ENCODE peak calls at places on chromosome 5, in five cellular contexts. One of them, this sample, is unnamed.

GRCh38 chr5:96809898-96810297 is 2.2 kb upstream of the ERAP1 start:
- DNase-seq in AG04450: no peak
- DNase-seq in transverse colon: no peak
- DNase-seq in A549: no peak
- DNase-seq in ascending aorta: no peak
- DNase-seq in this sample: no peak

GRCh38 chr5:158819840-158820620 is 279.7 kb downstream of the EBF1 start:
- DNase-seq in AG04450: no peak
- DNase-seq in transverse colon: no peak
- DNase-seq in A549: no peak
- DNase-seq in ascending aorta: no peak
- DNase-seq in this sample: no peak

GRCh38 chr5:89457411-89458329 is 574.7 kb upstream of the MEF2C start:
- DNase-seq in AG04450: no peak
- DNase-seq in transverse colon: no peak
- DNase-seq in A549: no peak
- DNase-seq in ascending aorta: peak; percentile 9
- DNase-seq in this sample: no peak

GRCh38 chr5:138068742-138069375 is 15.0 kb upstream of the WNT8A start:
- DNase-seq in AG04450: peak; percentile 50
- DNase-seq in transverse colon: peak; percentile 83
- DNase-seq in A549: peak; percentile 79
- DNase-seq in ascending aorta: peak; percentile 12
- DNase-seq in this sample: peak; percentile 78

GRCh38 chr5:112795944-112796678 is 58.4 kb downstream of the APC start:
- DNase-seq in AG04450: no peak
- DNase-seq in transverse colon: no peak
- DNase-seq in A549: no peak
- DNase-seq in ascending aorta: no peak
- DNase-seq in this sample: no peak

GRCh38 chr5:141613344-141613743 is 5.5 kb downstream of the DIAPH1 start:
- DNase-seq in AG04450: no peak
- DNase-seq in transverse colon: no peak
- DNase-seq in A549: no peak
- DNase-seq in ascending aorta: no peak
- DNase-seq in this sample: no peak

GRCh38 chr5:175460126-175460525 is 16.1 kb upstream of the DRD1 start:
- DNase-seq in AG04450: no peak
- DNase-seq in transverse colon: no peak
- DNase-seq in A549: no peak
- DNase-seq in ascending aorta: no peak
- DNase-seq in this sample: no peak

GRCh38 chr5:51859624-51860023 is 476.4 kb downstream of the ISL1 start:
- DNase-seq in AG04450: no peak
- DNase-seq in transverse colon: no peak
- DNase-seq in A549: no peak
- DNase-seq in ascending aorta: no peak
- DNase-seq in this sample: no peak

GRCh38 chr5:997711-998110 is 10.9 kb upstream of the NKD2 start:
- DNase-seq in AG04450: no peak
- DNase-seq in transverse colon: no peak
- DNase-seq in A549: no peak
- DNase-seq in ascending aorta: peak; percentile 1
- DNase-seq in this sample: no peak

GRCh38 chr5:120293796-120294195 is 170.3 kb upstream of the PRR16 start:
- DNase-seq in AG04450: no peak
- DNase-seq in transverse colon: no peak
- DNase-seq in A549: no peak
- DNase-seq in ascending aorta: no peak
- DNase-seq in this sample: no peak

GRCh38 chr5:172546196-172546595 is 91.9 kb upstream of the SH3PXD2B start:
- DNase-seq in AG04450: no peak
- DNase-seq in transverse colon: no peak
- DNase-seq in A549: no peak
- DNase-seq in ascending aorta: no peak
- DNase-seq in this sample: no peak

GRCh38 chr5:40494631-40495030 is 185.1 kb upstream of the PTGER4 start:
- DNase-seq in AG04450: no peak
- DNase-seq in transverse colon: no peak
- DNase-seq in A549: no peak
- DNase-seq in ascending aorta: no peak
- DNase-seq in this sample: no peak

GRCh38 chr5:108521011-108521700 is 139.3 kb upstream of the FBXL17 start:
- DNase-seq in AG04450: no peak
- DNase-seq in transverse colon: no peak
- DNase-seq in A549: no peak
- DNase-seq in ascending aorta: no peak
- DNase-seq in this sample: no peak

GRCh38 chr5:5298841-5299543 is 123.5 kb upstream of the ICE1 start:
- DNase-seq in AG04450: no peak
- DNase-seq in transverse colon: no peak
- DNase-seq in A549: no peak
- DNase-seq in ascending aorta: no peak
- DNase-seq in this sample: no peak

GRCh38 chr5:1315018-1315708 is 20.3 kb upstream of the TERT start:
- DNase-seq in AG04450: no peak
- DNase-seq in transverse colon: no peak
- DNase-seq in A549: no peak
- DNase-seq in ascending aorta: no peak
- DNase-seq in this sample: no peak

GRCh38 chr5:172721455-172722308 is 49.3 kb downstream of the DUSP1 start:
- DNase-seq in AG04450: no peak
- DNase-seq in transverse colon: no peak
- DNase-seq in A549: no peak
- DNase-seq in ascending aorta: no peak
- DNase-seq in this sample: no peak

GRCh38 chr5:134543820-134544692 is 18.6 kb downstream of the JADE2 start:
- DNase-seq in AG04450: no peak
- DNase-seq in transverse colon: peak; percentile 41
- DNase-seq in A549: no peak
- DNase-seq in ascending aorta: no peak
- DNase-seq in this sample: no peak

GRCh38 chr5:107619781-107620180 is 51.0 kb downstream of the EFNA5 start:
- DNase-seq in AG04450: no peak
- DNase-seq in transverse colon: no peak
- DNase-seq in A549: no peak
- DNase-seq in ascending aorta: no peak
- DNase-seq in this sample: no peak

GRCh38 chr5:109692011-109692410 is 2.3 kb downstream of the MAN2A1 start:
- DNase-seq in AG04450: no peak
- DNase-seq in transverse colon: no peak
- DNase-seq in A549: no peak
- DNase-seq in ascending aorta: no peak
- DNase-seq in this sample: no peak

GRCh38 chr5:113081881-113082546 is 105.4 kb downstream of the DCP2 start:
- DNase-seq in AG04450: peak; percentile 23
- DNase-seq in transverse colon: no peak
- DNase-seq in A549: no peak
- DNase-seq in ascending aorta: no peak
- DNase-seq in this sample: no peak

GRCh38 chr5:91142819-91143218 is 240.3 kb downstream of the ARRDC3 start:
- DNase-seq in AG04450: no peak
- DNase-seq in transverse colon: no peak
- DNase-seq in A549: no peak
- DNase-seq in ascending aorta: no peak
- DNase-seq in this sample: no peak

GRCh38 chr5:72363146-72363802 is 43.1 kb downstream of the PTCD2 start:
- DNase-seq in AG04450: peak; percentile 46
- DNase-seq in transverse colon: no peak
- DNase-seq in A549: no peak
- DNase-seq in ascending aorta: no peak
- DNase-seq in this sample: no peak

GRCh38 chr5:51271261-51271660 is 112.0 kb upstream of the ISL1 start:
- DNase-seq in AG04450: no peak
- DNase-seq in transverse colon: no peak
- DNase-seq in A549: no peak
- DNase-seq in ascending aorta: no peak
- DNase-seq in this sample: no peak

GRCh38 chr5:120613729-120614128 is 149.6 kb downstream of the PRR16 start:
- DNase-seq in AG04450: no peak
- DNase-seq in transverse colon: no peak
- DNase-seq in A549: no peak
- DNase-seq in ascending aorta: no peak
- DNase-seq in this sample: no peak

GRCh38 chr5:176662371-176663333 is 15.4 kb downstream of the TSPAN17 start:
- DNase-seq in AG04450: no peak
- DNase-seq in transverse colon: no peak
- DNase-seq in A549: no peak
- DNase-seq in ascending aorta: no peak
- DNase-seq in this sample: no peak

GRCh38 chr5:61342066-61342465 is 10.0 kb downstream of the ZSWIM6 start:
- DNase-seq in AG04450: no peak
- DNase-seq in transverse colon: no peak
- DNase-seq in A549: no peak
- DNase-seq in ascending aorta: no peak
- DNase-seq in this sample: no peak

GRCh38 chr5:147310059-147310704 is 75.4 kb downstream of the STK32A start:
- DNase-seq in AG04450: no peak
- DNase-seq in transverse colon: peak; percentile 87
- DNase-seq in A549: peak; percentile 47
- DNase-seq in ascending aorta: peak; percentile 51
- DNase-seq in this sample: no peak

GRCh38 chr5:98927242-98927987 is 1.4 kb downstream of the CHD1 start:
- DNase-seq in AG04450: peak; percentile 36
- DNase-seq in transverse colon: peak; percentile 59
- DNase-seq in A549: peak; percentile 14
- DNase-seq in ascending aorta: no peak
- DNase-seq in this sample: no peak

GRCh38 chr5:181221792-181222629 is 1.1 kb upstream of the TRIM41 start:
- DNase-seq in AG04450: peak; percentile 92
- DNase-seq in transverse colon: peak; percentile 97
- DNase-seq in A549: peak; percentile 82
- DNase-seq in ascending aorta: peak; percentile 78
- DNase-seq in this sample: peak; percentile 95

GRCh38 chr5:181222630-181223040 is 446 bp upstream of the TRIM41 start:
- DNase-seq in AG04450: no peak
- DNase-seq in transverse colon: no peak
- DNase-seq in A549: no peak
- DNase-seq in ascending aorta: no peak
- DNase-seq in this sample: no peak

GRCh38 chr5:181224390-181225234 is 1.5 kb downstream of the TRIM41 start:
- DNase-seq in AG04450: no peak
- DNase-seq in transverse colon: peak; percentile 42
- DNase-seq in A549: no peak
- DNase-seq in ascending aorta: no peak
- DNase-seq in this sample: no peak

GRCh38 chr5:181223041-181223728 is at the start of gene TRIM41:
- DNase-seq in AG04450: peak; percentile 98
- DNase-seq in transverse colon: peak; percentile 99
- DNase-seq in A549: peak; percentile 93
- DNase-seq in ascending aorta: peak; percentile 94
- DNase-seq in this sample: peak; percentile 99

DNA sequence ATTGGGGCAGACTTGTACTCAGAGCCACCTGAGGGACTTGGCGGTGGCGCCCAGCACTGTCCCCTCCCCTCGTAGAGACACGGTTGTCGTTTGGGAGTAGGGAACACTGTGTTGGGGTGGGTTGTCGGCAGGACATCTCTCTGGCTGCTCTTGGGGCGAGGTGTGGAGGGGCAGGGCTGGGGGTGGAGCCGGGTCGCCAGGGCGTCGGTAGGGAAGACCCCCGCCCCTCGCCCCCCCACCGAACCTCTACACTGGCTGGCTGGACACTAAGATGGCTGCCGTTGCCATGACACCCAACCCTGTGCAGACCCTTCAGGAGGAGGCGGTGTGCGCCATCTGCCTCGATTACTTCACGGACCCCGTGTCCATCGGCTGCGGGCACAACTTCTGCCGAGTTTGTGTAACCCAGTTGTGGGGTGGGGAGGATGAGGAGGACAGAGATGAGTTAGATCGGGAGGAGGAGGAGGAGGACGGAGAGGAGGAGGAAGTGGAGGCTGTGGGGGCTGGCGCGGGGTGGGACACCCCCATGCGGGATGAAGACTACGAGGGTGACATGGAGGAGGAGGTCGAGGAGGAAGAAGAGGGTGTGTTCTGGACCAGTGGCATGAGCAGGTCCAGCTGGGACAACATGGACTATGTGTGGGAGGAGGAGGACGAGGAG is 778 bp downstream of the TRIM41 start:
- DNase-seq in AG04450: no peak
- DNase-seq in transverse colon: no peak
- DNase-seq in A549: no peak
- DNase-seq in ascending aorta: no peak
- DNase-seq in this sample: peak; percentile 88
- TF ChIP-seq CTCF in AG04450: no peak
- TF ChIP-seq CTCF in transverse colon: no peak
- TF ChIP-seq CTCF in A549: no peak
- TF ChIP-seq CTCF in ascending aorta: no peak
- TF ChIP-seq CTCF in this sample: no peak

DNA sequence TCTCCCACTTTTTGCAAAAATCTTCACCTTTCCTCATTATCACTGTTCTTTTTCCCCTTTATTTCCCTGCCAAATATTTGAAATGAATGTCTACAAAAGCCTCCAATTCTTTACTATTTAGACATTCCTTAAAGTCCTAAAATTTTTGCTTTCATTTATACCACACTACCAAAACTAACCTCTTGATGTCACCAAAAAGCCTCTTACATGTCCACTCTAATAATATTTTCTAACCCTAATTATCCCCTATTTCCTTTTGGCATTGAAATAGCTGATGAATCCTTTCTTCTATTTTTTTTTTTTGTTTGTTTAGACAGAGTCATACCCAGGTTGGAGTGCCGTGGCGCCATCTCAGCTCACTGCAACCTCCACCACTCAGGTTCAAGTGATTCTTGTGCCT is 32.3 kb upstream of the NRG2 start:
- DNase-seq in AG04450: no peak
- DNase-seq in transverse colon: no peak
- DNase-seq in A549: no peak
- DNase-seq in ascending aorta: no peak
- DNase-seq in this sample: no peak
- TF ChIP-seq CTCF in AG04450: peak; percentile 24
- TF ChIP-seq CTCF in transverse colon: no peak
- TF ChIP-seq CTCF in A549: peak; percentile 38
- TF ChIP-seq CTCF in ascending aorta: no peak
- TF ChIP-seq CTCF in this sample: no peak

DNA sequence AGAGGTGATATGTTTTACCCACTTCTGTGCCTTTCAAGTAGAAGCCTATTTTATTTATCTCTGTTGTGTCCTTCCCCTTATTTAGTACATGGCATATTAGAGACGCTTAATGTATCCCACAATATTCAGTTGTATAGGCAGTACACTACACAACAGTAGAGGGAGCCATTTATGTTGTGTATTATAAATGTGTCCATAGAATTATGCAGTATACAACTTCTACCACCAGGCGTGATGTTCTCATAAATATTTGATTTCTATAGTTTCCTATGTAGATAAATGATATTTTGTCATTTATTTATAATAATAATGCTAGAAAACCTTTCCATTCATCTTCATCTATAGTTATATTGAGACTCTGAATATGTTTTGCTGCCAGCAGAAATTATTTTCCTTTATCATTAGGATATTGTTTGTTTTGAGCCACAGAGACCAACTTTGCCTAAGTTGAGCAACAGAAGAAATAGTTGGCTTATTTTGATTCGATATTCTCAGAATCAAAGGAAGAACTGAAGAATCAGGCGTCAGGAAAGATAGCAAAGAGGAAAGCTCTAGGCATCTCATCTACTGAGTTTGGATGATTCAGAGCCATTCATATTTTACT is 81.7 kb downstream of the ADAMTS19 start:
- DNase-seq in AG04450: no peak
- DNase-seq in transverse colon: no peak
- DNase-seq in A549: no peak
- DNase-seq in ascending aorta: no peak
- DNase-seq in this sample: no peak
- TF ChIP-seq CTCF in AG04450: no peak
- TF ChIP-seq CTCF in transverse colon: no peak
- TF ChIP-seq CTCF in A549: no peak
- TF ChIP-seq CTCF in ascending aorta: no peak
- TF ChIP-seq CTCF in this sample: peak; percentile 57

GRCh38 chr5:93875693-93876092 is 134.3 kb upstream of the POU5F2 start:
- DNase-seq in AG04450: no peak
- DNase-seq in transverse colon: no peak
- DNase-seq in A549: no peak
- DNase-seq in ascending aorta: no peak
- DNase-seq in this sample: no peak
- TF ChIP-seq CTCF in AG04450: peak; percentile 42
- TF ChIP-seq CTCF in transverse colon: no peak
- TF ChIP-seq CTCF in A549: no peak
- TF ChIP-seq CTCF in ascending aorta: no peak
- TF ChIP-seq CTCF in this sample: no peak